ENCODE peak calls at places on chromosome 19, in six cellular contexts. One of them, this sample, is unnamed.

GRCh38 chr19:54158812-54159351 is 639 bp downstream of the LENG1 start:
- DNase-seq in right atrium auricular region: no peak
- DNase-seq in activated CD8-positive, alpha-beta memory T cell treated with anti-CD3 and anti-CD28 coated beads for 1 hour: no peak
- DNase-seq in ELF-1: peak
- DNase-seq in CD8-positive, alpha-beta T cell: no peak
- DNase-seq in posterior cingulate gyrus: no peak
- DNase-seq in this sample: no peak

GRCh38 chr19:50230379-50231351 is 27.2 kb downstream of the MYH14 start:
- DNase-seq in ELF-1: peak
- DNase-seq in posterior cingulate gyrus: no peak
- DNase-seq in CD8-positive, alpha-beta T cell: no peak
- DNase-seq in activated CD8-positive, alpha-beta memory T cell treated with anti-CD3 and anti-CD28 coated beads for 1 hour: no peak
- DNase-seq in right atrium auricular region: no peak
- DNase-seq in this sample: no peak

GRCh38 chr19:33055718-33056117 is 9.0 kb downstream of the RHPN2 start:
- DNase-seq in ELF-1: peak
- DNase-seq in activated CD8-positive, alpha-beta memory T cell treated with anti-CD3 and anti-CD28 coated beads for 1 hour: no peak
- DNase-seq in posterior cingulate gyrus: no peak
- DNase-seq in CD8-positive, alpha-beta T cell: no peak
- DNase-seq in right atrium auricular region: no peak
- DNase-seq in this sample: no peak

GRCh38 chr19:13622727-13623126 is 116.4 kb upstream of the CACNA1A start:
- DNase-seq in ELF-1: peak
- DNase-seq in right atrium auricular region: no peak
- DNase-seq in CD8-positive, alpha-beta T cell: no peak
- DNase-seq in activated CD8-positive, alpha-beta memory T cell treated with anti-CD3 and anti-CD28 coated beads for 1 hour: no peak
- DNase-seq in posterior cingulate gyrus: no peak
- DNase-seq in this sample: no peak

GRCh38 chr19:46761418-46761831 is 15.2 kb upstream of the STRN4 start:
- DNase-seq in posterior cingulate gyrus: no peak
- DNase-seq in right atrium auricular region: no peak
- DNase-seq in activated CD8-positive, alpha-beta memory T cell treated with anti-CD3 and anti-CD28 coated beads for 1 hour: no peak
- DNase-seq in ELF-1: no peak
- DNase-seq in CD8-positive, alpha-beta T cell: no peak
- DNase-seq in this sample: no peak

GRCh38 chr19:3607398-3608078 is 863 bp upstream of the TBXA2R start:
- DNase-seq in right atrium auricular region: no peak
- DNase-seq in posterior cingulate gyrus: no peak
- DNase-seq in ELF-1: peak
- DNase-seq in activated CD8-positive, alpha-beta memory T cell treated with anti-CD3 and anti-CD28 coated beads for 1 hour: no peak
- DNase-seq in CD8-positive, alpha-beta T cell: no peak
- DNase-seq in this sample: no peak

GRCh38 chr19:43634516-43634876 is 5.2 kb downstream of the CADM4 start:
- DNase-seq in CD8-positive, alpha-beta T cell: no peak
- DNase-seq in right atrium auricular region: no peak
- DNase-seq in activated CD8-positive, alpha-beta memory T cell treated with anti-CD3 and anti-CD28 coated beads for 1 hour: no peak
- DNase-seq in posterior cingulate gyrus: peak
- DNase-seq in ELF-1: no peak
- DNase-seq in this sample: no peak

GRCh38 chr19:15161028-15161984 is 39.5 kb downstream of the NOTCH3 start:
- DNase-seq in posterior cingulate gyrus: no peak
- DNase-seq in CD8-positive, alpha-beta T cell: no peak
- DNase-seq in activated CD8-positive, alpha-beta memory T cell treated with anti-CD3 and anti-CD28 coated beads for 1 hour: no peak
- DNase-seq in ELF-1: no peak
- DNase-seq in right atrium auricular region: no peak
- DNase-seq in this sample: no peak

GRCh38 chr19:42303101-42303464 is 659 bp upstream of the PAFAH1B3 start:
- DNase-seq in activated CD8-positive, alpha-beta memory T cell treated with anti-CD3 and anti-CD28 coated beads for 1 hour: no peak
- DNase-seq in posterior cingulate gyrus: no peak
- DNase-seq in CD8-positive, alpha-beta T cell: no peak
- DNase-seq in right atrium auricular region: no peak
- DNase-seq in ELF-1: peak
- DNase-seq in this sample: no peak